ENCODE peak calls at places on chromosomes 1 and 21, in six cellular contexts. X, G, C, I, Y and S are unnamed samples.

GRCh38 chr1:172499636-172500141 is 33.3 kb upstream of the SUCO start:
- DNase-seq in X (no peak), G (no peak), C (no peak), I (no peak), Y (no peak), S (no peak)

GRCh38 chr1:154963643-154964042 is 2.1 kb upstream of the PYGO2 start:
- DNase-seq in X (no peak), G (no peak), C (no peak), I (no peak), Y (no peak), S (no peak)

GRCh38 chr1:210448293-210448892 is 119.7 kb downstream of the HHAT start:
- DNase-seq in X (no peak), G (peak), C (no peak), I (peak), Y (no peak), S (no peak)

GRCh38 chr21:32463889-32464300 is 51.4 kb downstream of the EVA1C start:
- DNase-seq in X (no peak), G (peak), C (no peak), I (no peak), Y (peak), S (no peak)

GRCh38 chr1:156963621-156964020 is 43.2 kb downstream of the LRRC71 start:
- DNase-seq in X (no peak), G (no peak), C (peak), I (peak), Y (no peak), S (no peak)

GRCh38 chr1:234955107-234955731 is 173.4 kb downstream of the TOMM20 start:
- DNase-seq in X (peak), G (peak), C (no peak), I (peak), Y (no peak), S (no peak)

GRCh38 chr1:221292652-221293051 is 413.4 kb downstream of the HLX start:
- DNase-seq in X (no peak), G (no peak), C (no peak), I (no peak), Y (no peak), S (no peak)

GRCh38 chr1:63124666-63125191 is 197.6 kb upstream of the FOXD3 start:
- DNase-seq in X (no peak), G (peak), C (no peak), I (peak), Y (peak), S (no peak)

GRCh38 chr1:221816899-221817298 is 75.0 kb upstream of the DUSP10 start:
- DNase-seq in X (no peak), G (peak), C (no peak), I (no peak), Y (peak), S (peak)

GRCh38 chr1:225627304-225627947 is 25.5 kb downstream of the ENAH start:
- DNase-seq in X (no peak), G (no peak), C (no peak), I (no peak), Y (no peak), S (no peak)

GRCh38 chr1:237736372-237737029 is 154.2 kb downstream of the ZP4 start:
- DNase-seq in X (no peak), G (no peak), C (no peak), I (peak), Y (no peak), S (no peak)

GRCh38 chr1:150320667-150320978 is 710 bp upstream of the PRPF3 start:
- DNase-seq in X (no peak), G (no peak), C (no peak), I (no peak), Y (no peak), S (no peak)

GRCh38 chr1:162543228-162543627 is 18.3 kb upstream of the UAP1 start:
- DNase-seq in X (no peak), G (no peak), C (no peak), I (no peak), Y (no peak), S (no peak)

GRCh38 chr21:36955783-36956182 is 10.7 kb downstream of the HLCS start:
- DNase-seq in X (no peak), G (no peak), C (no peak), I (no peak), Y (no peak), S (no peak)

GRCh38 chr21:32306021-32306780 is 7.5 kb downstream of the MRAP start:
- DNase-seq in X (no peak), G (peak), C (no peak), I (no peak), Y (no peak), S (no peak)

GRCh38 chr1:11797525-11798216 is 8.1 kb downstream of the MTHFR start:
- DNase-seq in X (no peak), G (peak), C (no peak), I (no peak), Y (peak), S (no peak)

GRCh38 chr1:25536124-25536523 is 7.3 kb upstream of the LDLRAP1 start:
- DNase-seq in X (no peak), G (no peak), C (no peak), I (no peak), Y (no peak), S (no peak)

GRCh38 chr1:153677718-153678518 is 570 bp upstream of the NPR1 start:
- DNase-seq in X (no peak), G (peak), C (no peak), I (peak), Y (no peak), S (no peak)

GRCh38 chr1:17745564-17745955 is 9.6 kb upstream of the ACTL8 start:
- DNase-seq in X (no peak), G (no peak), C (no peak), I (no peak), Y (no peak), S (no peak)

GRCh38 chr1:109191377-109191776 is 22.3 kb upstream of the SARS1 start:
- DNase-seq in X (no peak), G (no peak), C (no peak), I (no peak), Y (no peak), S (no peak)

GRCh38 chr1:10776206-10776905 is 20.1 kb downstream of the CASZ1 start:
- DNase-seq in X (peak), G (no peak), C (no peak), I (no peak), Y (no peak), S (no peak)

GRCh38 chr1:85343612-85344255 is 67.3 kb upstream of the BCL10 start:
- DNase-seq in X (no peak), G (peak), C (no peak), I (no peak), Y (no peak), S (no peak)

GRCh38 chr1:44616991-44617702 is 57.1 kb downstream of the TMEM53 start:
- DNase-seq in X (no peak), G (no peak), C (no peak), I (no peak), Y (no peak), S (no peak)